ENCODE peak calls at places on chromosomes 13 and 19, in eight cellular contexts. F is omental fat pad, G is mammary epithelial cell, T is mucosa of descending colon, Y is GM23338, Q is progenitor cell of endocrine pancreas, I is Peyer's patch, N is NB4. L is an unnamed sample.

GRCh38 chr19:57558525-57558924 is 1.1 kb downstream of the ZNF550 start:
- DNase-seq in F (no peak), G (no peak), T (no peak), Y (peak; percentile 15), Q (no peak), I (no peak), N (peak; percentile 14), L (no peak)

GRCh38 chr19:4390017-4390861 is 10.1 kb downstream of the SH3GL1 start:
- DNase-seq in F (no peak), G (peak; percentile 17), T (no peak), Y (peak; percentile 85), Q (no peak), I (no peak), N (no peak), L (no peak)

GRCh38 chr13:40986328-40986856 is 32.7 kb downstream of the ELF1 start:
- DNase-seq in F (no peak), G (no peak), T (no peak), Y (no peak), Q (no peak), I (no peak), N (no peak), L (no peak)

GRCh38 chr13:77443511-77443910 is 92.0 kb upstream of the SCEL start:
- DNase-seq in F (no peak), G (no peak), T (no peak), Y (no peak), Q (no peak), I (no peak), N (no peak), L (no peak)

GRCh38 chr13:76830805-76831204 is 55.4 kb downstream of the KCTD12 start:
- DNase-seq in F (no peak), G (no peak), T (no peak), Y (peak; percentile 2), Q (no peak), I (no peak), N (no peak), L (no peak)

GRCh38 chr13:113669231-113669870 is 2.3 kb downstream of the GRK1 start:
- DNase-seq in F (no peak), G (no peak), T (no peak), Y (no peak), Q (no peak), I (no peak), N (no peak), L (no peak)

GRCh38 chr19:46533085-46534081 is 37.7 kb upstream of the PNMA8B start:
- DNase-seq in F (no peak), G (no peak), T (no peak), Y (peak; percentile 70), Q (no peak), I (no peak), N (no peak), L (no peak)

GRCh38 chr13:41544824-41545707 is 87.7 kb downstream of the RGCC start:
- DNase-seq in F (no peak), G (peak; percentile 93), T (no peak), Y (no peak), Q (no peak), I (no peak), N (no peak), L (no peak)

GRCh38 chr13:74850893-74851292 is 631.1 kb downstream of the TBC1D4 start:
- DNase-seq in F (no peak), G (no peak), T (no peak), Y (peak; percentile 23), Q (no peak), I (no peak), N (no peak), L (no peak)

GRCh38 chr19:43534811-43535761 is 2.1 kb downstream of the ZNF575 start:
- DNase-seq in F (peak; percentile 57), G (no peak), T (peak; percentile 68), Y (peak; percentile 95), Q (peak; percentile 49), I (peak; percentile 56), N (peak; percentile 34), L (peak; percentile 44)

GRCh38 chr19:33819496-33819874 is 22.8 kb downstream of the KCTD15 start:
- DNase-seq in F (no peak), G (no peak), T (no peak), Y (peak; percentile 55), Q (no peak), I (no peak), N (no peak), L (no peak)

GRCh38 chr13:113970810-113971470 is 2.9 kb downstream of the C13orf46 start:
- DNase-seq in F (no peak), G (peak; percentile 79), T (peak; percentile 76), Y (no peak), Q (no peak), I (no peak), N (no peak), L (no peak)

GRCh38 chr19:41957838-41958366 is 1.2 kb downstream of the RABAC1 start:
- DNase-seq in F (no peak), G (peak; percentile 88), T (peak; percentile 83), Y (peak; percentile 94), Q (peak; percentile 60), I (peak; percentile 56), N (peak; percentile 66), L (no peak)

GRCh38 chr13:59452189-59452588 is 711.5 kb downstream of the DIAPH3 start:
- DNase-seq in F (no peak), G (no peak), T (no peak), Y (no peak), Q (no peak), I (no peak), N (peak; percentile 67), L (no peak)

GRCh38 chr19:17748884-17749638 is 2.2 kb upstream of the FCHO1 start:
- DNase-seq in F (no peak), G (no peak), T (no peak), Y (no peak), Q (no peak), I (no peak), N (no peak), L (no peak)

GRCh38 chr13:106156468-106156867 is 379.0 kb downstream of the EFNB2 start:
- DNase-seq in F (no peak), G (peak; percentile 99), T (no peak), Y (no peak), Q (no peak), I (no peak), N (no peak), L (no peak)

GRCh38 chr19:7833225-7834156 is 3.5 kb downstream of the EVI5L start:
- DNase-seq in F (peak; percentile 50), G (peak; percentile 57), T (peak; percentile 94), Y (no peak), Q (no peak), I (no peak), N (no peak), L (no peak)

GRCh38 chr13:51269039-51269438 is 46.8 kb downstream of the FAM124A start:
- DNase-seq in F (no peak), G (no peak), T (no peak), Y (no peak), Q (no peak), I (no peak), N (no peak), L (no peak)
- TF ChIP-seq CTCF in F (no peak), G (no peak), T (no peak), Y (no peak), Q (no peak), I (no peak), N (no peak), L (no peak)

DNA sequence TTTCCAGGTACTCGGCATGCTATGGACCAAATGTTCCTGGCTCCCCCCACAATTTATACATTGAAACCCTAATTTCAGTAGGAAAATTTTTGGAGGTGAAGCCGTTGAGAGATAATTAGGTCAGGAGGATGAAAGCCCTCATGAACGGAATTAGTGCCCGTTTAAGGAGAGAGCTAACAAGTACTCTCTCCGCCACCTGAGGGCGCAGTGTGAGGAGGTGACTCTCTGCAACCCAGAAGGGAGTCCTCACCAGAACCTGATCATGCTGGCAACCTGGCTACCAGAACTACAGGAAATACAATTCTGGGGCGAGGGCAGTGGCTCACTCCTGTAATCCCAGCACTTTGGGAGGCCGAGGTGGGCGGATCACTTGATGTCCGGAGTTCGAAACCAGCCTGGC is 397.8 kb downstream of the SLITRK5 start:
- DNase-seq in F (no peak), G (no peak), T (peak; percentile 18), Y (peak; percentile 84), Q (no peak), I (no peak), N (peak; percentile 40), L (no peak)
- TF ChIP-seq CTCF in F (no peak), G (no peak), T (no peak), Y (peak; percentile 82), Q (no peak), I (no peak), N (peak; percentile 45), L (no peak)

GRCh38 chr19:11611730-11612129 is 14.4 kb downstream of the ZNF627 start:
- DNase-seq in F (no peak), G (no peak), T (no peak), Y (no peak), Q (no peak), I (no peak), N (no peak), L (no peak)

GRCh38 chr19:11612816-11613511 is 15.7 kb downstream of the ZNF627 start:
- DNase-seq in F (no peak), G (no peak), T (no peak), Y (peak; percentile 75), Q (no peak), I (no peak), N (no peak), L (no peak)

GRCh38 chr19:11617207-11618062 is 20.2 kb downstream of the ZNF627 start:
- DNase-seq in F (no peak), G (no peak), T (no peak), Y (no peak), Q (no peak), I (no peak), N (no peak), L (no peak)
- TF ChIP-seq CTCF in F (no peak), G (no peak), T (no peak), Y (no peak), Q (no peak), I (no peak), N (no peak), L (no peak)

GRCh38 chr19:21256722-21257121 is 72.5 kb downstream of the ZNF708 start:
- DNase-seq in F (no peak), G (peak; percentile 43), T (no peak), Y (peak; percentile 91), Q (no peak), I (no peak), N (peak; percentile 33), L (no peak)
- TF ChIP-seq CTCF in F (no peak), G (peak; percentile 33), T (no peak), Y (peak; percentile 94), Q (peak; percentile 21), I (no peak), N (peak; percentile 5), L (no peak)